ENCODE peak calls at places on chromosomes 7 and 10, in ten cellular contexts. A is CD8-positive, alpha-beta T cell; M is cardiac muscle cell; T is cardiac fibroblast; D is stomach; L is pancreas; C is fibroblast of the aortic adventitia; R is BJ; P is neural progenitor cell; O is ascending aorta. Q is an unnamed sample.

GRCh38 chr7:41891967-41892755 is 189.3 kb upstream of the INHBA start:
- DNase-seq in A (no peak), M (peak; percentile 28), T (no peak), D (no peak), L (no peak), C (no peak), R (no peak), P (peak; percentile 28), O (no peak), Q (no peak)

GRCh38 chr7:31850601-31851000 is 163.6 kb downstream of the PPP1R17 start:
- DNase-seq in A (no peak), M (no peak), T (no peak), D (no peak), L (no peak), C (no peak), R (no peak), P (peak; percentile 28), O (no peak), Q (no peak)

GRCh38 chr10:69497611-69498390 is 46.5 kb downstream of the TSPAN15 start:
- DNase-seq in A (no peak), M (no peak), T (no peak), D (no peak), L (no peak), C (no peak), R (no peak), P (no peak), O (no peak), Q (no peak)

GRCh38 chr10:17784701-17785100 is 24.4 kb upstream of the MRC1 start:
- DNase-seq in A (no peak), M (no peak), T (peak; percentile 37), D (no peak), L (no peak), C (peak; percentile 80), R (no peak), P (no peak), O (no peak), Q (peak; percentile 22)

GRCh38 chr7:101947899-101948298 is 130.5 kb downstream of the CUX1 start:
- DNase-seq in A (no peak), M (peak; percentile 80), T (peak; percentile 63), D (peak; percentile 77), L (no peak), C (peak; percentile 26), R (no peak), P (no peak), O (no peak), Q (no peak)

GRCh38 chr10:70925377-70926214 is 37.2 kb upstream of the PCBD1 start:
- DNase-seq in A (peak; percentile 52), M (peak; percentile 66), T (peak; percentile 41), D (peak; percentile 55), L (peak; percentile 65), C (peak; percentile 20), R (no peak), P (peak; percentile 82), O (no peak), Q (peak; percentile 12)

GRCh38 chr10:102426803-102427287 is 5.5 kb downstream of the CUEDC2 start:
- DNase-seq in A (no peak), M (no peak), T (no peak), D (no peak), L (no peak), C (no peak), R (no peak), P (no peak), O (no peak), Q (no peak)

GRCh38 chr7:93115796-93116195 is 2.0 kb downstream of the SAMD9 start:
- DNase-seq in A (no peak), M (no peak), T (peak; percentile 21), D (no peak), L (no peak), C (peak; percentile 68), R (peak; percentile 68), P (no peak), O (no peak), Q (peak; percentile 37)

GRCh38 chr10:68804692-68805091 is 22.6 kb upstream of the STOX1 start:
- DNase-seq in A (no peak), M (no peak), T (no peak), D (no peak), L (no peak), C (no peak), R (no peak), P (no peak), O (no peak), Q (no peak)

GRCh38 chr10:1736180-1736971 is 949 bp downstream of the ADARB2 start:
- DNase-seq in A (no peak), M (peak; percentile 36), T (no peak), D (no peak), L (peak; percentile 64), C (no peak), R (no peak), P (peak; percentile 19), O (no peak), Q (no peak)

GRCh38 chr10:1735562-1735961 is 1.8 kb downstream of the ADARB2 start:
- DNase-seq in A (no peak), M (no peak), T (no peak), D (no peak), L (no peak), C (no peak), R (no peak), P (no peak), O (no peak), Q (no peak)

GRCh38 chr10:1737222-1738061 is at the start of gene ADARB2:
- DNase-seq in A (no peak), M (peak; percentile 92), T (no peak), D (peak; percentile 58), L (peak; percentile 84), C (no peak), R (no peak), P (peak; percentile 95), O (no peak), Q (no peak)

GRCh38 chr10:1738950-1739349 is 1.6 kb upstream of the ADARB2 start:
- DNase-seq in A (no peak), M (peak; percentile 56), T (no peak), D (no peak), L (no peak), C (no peak), R (no peak), P (no peak), O (no peak), Q (no peak)

GRCh38 chr10:1736972-1737221 is 428 bp downstream of the ADARB2 start:
- DNase-seq in A (no peak), M (no peak), T (no peak), D (no peak), L (no peak), C (no peak), R (no peak), P (no peak), O (no peak), Q (no peak)
- H3K4me3 ChIP-seq in A (no peak overlapping the region), M (peak overlapping the region; percentile 36), T (no peak overlapping the region), D (peak overlapping the region; percentile 30), L (peak overlapping the region; percentile 21), C (no peak overlapping the region), R (no peak overlapping the region), P (peak overlapping the region; percentile 60), O (peak overlapping the region; percentile 18), Q (no peak overlapping the region)

DNA sequence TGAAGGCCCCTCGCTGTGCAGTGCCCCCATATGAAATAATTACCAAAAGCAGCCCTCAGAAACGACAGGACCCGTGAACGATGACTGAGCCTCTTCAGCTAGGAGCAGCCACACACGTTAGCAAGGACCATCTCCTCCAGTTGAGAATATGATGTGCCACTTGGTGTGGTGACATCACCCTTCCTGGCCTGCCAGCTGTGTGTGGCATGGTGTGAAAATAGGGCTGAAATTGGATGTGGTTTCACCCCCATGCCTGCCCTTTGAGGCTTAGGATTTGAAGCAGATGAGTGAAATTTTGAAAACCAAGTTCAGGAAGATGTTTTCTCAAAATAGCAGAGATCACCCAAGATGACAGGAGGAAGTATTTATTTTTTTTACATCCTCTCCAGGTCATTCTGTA is 49.1 kb upstream of the BTBD16 start:
- DNase-seq in A (no peak), M (no peak), T (no peak), D (no peak), L (no peak), C (no peak), R (no peak), P (no peak), O (no peak), Q (no peak)
- TF ChIP-seq CTCF in A (no peak), M (no peak), T (no peak), D (no peak), L (no peak), C (no peak), R (no peak), P (no peak), O (no peak), Q (no peak)

GRCh38 chr7:157021071-157021891 is 10.8 kb upstream of the MNX1 start:
- DNase-seq in A (no peak), M (no peak), T (no peak), D (no peak), L (no peak), C (no peak), R (no peak), P (peak; percentile 74), O (no peak), Q (no peak)
- H3K4me3 ChIP-seq in A (no peak overlapping the region), M (peak overlapping the region; percentile 18), T (no peak overlapping the region), D (peak overlapping the region; percentile 38), L (peak overlapping the region; percentile 22), C (no peak overlapping the region), R (no peak overlapping the region), P (peak overlapping the region; percentile 32), O (peak overlapping the region; percentile 33), Q (no peak overlapping the region)

GRCh38 chr7:158959021-158959717 is 102.8 kb downstream of the DYNC2I1 start:
- DNase-seq in A (no peak), M (no peak), T (no peak), D (no peak), L (no peak), C (no peak), R (no peak), P (no peak), O (no peak), Q (no peak)

GRCh38 chr7:158957507-158957900 is 101.1 kb downstream of the DYNC2I1 start:
- DNase-seq in A (no peak), M (no peak), T (no peak), D (peak; percentile 44), L (no peak), C (no peak), R (no peak), P (no peak), O (no peak), Q (no peak)

GRCh38 chr7:158958618-158959017 is 102.3 kb downstream of the DYNC2I1 start:
- DNase-seq in A (no peak), M (no peak), T (no peak), D (no peak), L (no peak), C (no peak), R (no peak), P (no peak), O (no peak), Q (no peak)

GRCh38 chr7:158956805-158957506 is 100.6 kb downstream of the DYNC2I1 start:
- DNase-seq in A (no peak), M (no peak), T (no peak), D (no peak), L (no peak), C (no peak), R (no peak), P (no peak), O (no peak), Q (no peak)

DNA sequence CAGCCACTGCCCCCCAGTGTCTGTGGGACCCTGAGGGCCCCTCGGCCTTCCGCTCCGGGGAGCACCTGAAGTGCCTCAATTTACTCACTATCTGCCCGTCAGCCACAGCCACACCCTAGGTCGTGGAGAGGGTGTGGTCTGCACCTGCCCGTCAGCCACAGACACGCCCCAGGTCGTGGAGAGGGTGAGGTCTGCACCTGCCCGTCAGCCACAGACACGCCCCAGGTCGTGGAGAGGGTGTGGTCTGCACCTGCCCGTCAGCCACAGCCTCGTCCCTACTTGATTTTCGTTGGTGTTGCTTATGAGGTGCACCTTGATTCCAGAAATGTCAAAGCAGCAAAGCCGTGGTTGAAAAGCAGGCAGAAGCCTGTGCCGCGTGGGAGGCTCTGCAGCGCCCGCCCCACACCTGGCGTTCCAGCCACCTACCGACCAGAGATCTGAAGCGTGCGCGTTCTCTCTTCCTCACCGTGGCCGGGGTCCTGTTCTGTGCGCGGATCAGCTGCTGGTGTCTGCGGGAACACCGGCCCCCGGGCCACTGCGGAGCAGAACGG is 101.6 kb downstream of the DYNC2I1 start:
- DNase-seq in A (peak; percentile 26), M (no peak), T (no peak), D (peak; percentile 83), L (peak; percentile 95), C (no peak), R (no peak), P (no peak), O (no peak), Q (no peak)
- TF ChIP-seq CTCF in A (no peak), M (no peak), T (no peak), D (no peak), L (no peak), C (no peak), R (no peak), P (no peak), O (no peak), Q (no peak)